ENCODE peak calls at places on chromosomes 2 and 18, in five cellular contexts. U is thyroid gland; G is Caco-2; W is psoas muscle; F is CD4-positive, alpha-beta memory T cell. R is an unnamed sample.
A peak's percentile ranks its signal among the peaks of the same experiment; 100 is the strongest.

GRCh38 chr2:65834062-65834461 is 401.7 kb upstream of the SPRED2 start:
- DNase-seq in U (no peak), G (no peak), W (no peak), F (no peak), R (no peak)

GRCh38 chr18:43661570-43661969 is 384.3 kb upstream of the SYT4 start:
- DNase-seq in U (peak; percentile 4), G (peak; percentile 25), W (no peak), F (no peak), R (peak; percentile 70)

GRCh38 chr2:181810823-181811695 is 80.5 kb upstream of the ITPRID2 start:
- DNase-seq in U (no peak), G (no peak), W (no peak), F (no peak), R (no peak)

GRCh38 chr2:240930096-240930630 is 24.0 kb downstream of the CROCC2 start:
- DNase-seq in U (no peak), G (no peak), W (peak; percentile 39), F (no peak), R (no peak)

GRCh38 chr2:108589786-108590185 is 55.5 kb downstream of the LIMS1 start:
- DNase-seq in U (no peak), G (no peak), W (no peak), F (no peak), R (no peak)

GRCh38 chr2:120999374-121000097 is 263.9 kb downstream of the GLI2 start:
- DNase-seq in U (no peak), G (no peak), W (no peak), F (no peak), R (no peak)

GRCh38 chr2:206442854-206443734 is at the start of gene ADAM23:
- DNase-seq in U (no peak), G (peak; percentile 65), W (peak; percentile 77), F (peak; percentile 54), R (peak; percentile 56)

GRCh38 chr2:205139822-205140612 is 542.3 kb upstream of the NRP2 start:
- DNase-seq in U (peak; percentile 31), G (no peak), W (peak; percentile 50), F (no peak), R (peak; percentile 38)

GRCh38 chr2:43424262-43425207 is 171.3 kb downstream of the THADA start:
- DNase-seq in U (no peak), G (no peak), W (no peak), F (no peak), R (no peak)

GRCh38 chr2:64787698-64788097 is 134.0 kb upstream of the SERTAD2 start:
- DNase-seq in U (no peak), G (no peak), W (no peak), F (no peak), R (no peak)

GRCh38 chr2:133986076-133986837 is 267.6 kb upstream of the MGAT5 start:
- DNase-seq in U (peak; percentile 27), G (no peak), W (no peak), F (no peak), R (no peak)

GRCh38 chr2:230541934-230542380 is 126.0 kb downstream of the SP100 start:
- DNase-seq in U (no peak), G (no peak), W (no peak), F (no peak), R (no peak)

GRCh38 chr2:29202819-29203495 is 87.7 kb downstream of the CLIP4 start:
- DNase-seq in U (no peak), G (no peak), W (no peak), F (no peak), R (no peak)

GRCh38 chr2:46490521-46491141 is 11.3 kb downstream of the TMEM247 start:
- DNase-seq in U (peak; percentile 93), G (no peak), W (peak; percentile 74), F (no peak), R (no peak)

GRCh38 chr2:120501591-120501990 is 155.7 kb downstream of the INHBB start:
- DNase-seq in U (no peak), G (no peak), W (no peak), F (no peak), R (no peak)

GRCh38 chr18:56377161-56377560 is 261.2 kb downstream of the TXNL1 start:
- DNase-seq in U (no peak), G (no peak), W (no peak), F (no peak), R (no peak)

GRCh38 chr2:99448556-99448955 is 41.3 kb downstream of the REV1 start:
- DNase-seq in U (no peak), G (no peak), W (no peak), F (no peak), R (no peak)

GRCh38 chr2:67883316-67884080 is 179.3 kb downstream of the C1D start:
- DNase-seq in U (no peak), G (no peak), W (no peak), F (no peak), R (no peak)

GRCh38 chr18:32919799-32920198 is 147.0 kb upstream of the KLHL14 start:
- DNase-seq in U (peak; percentile 64), G (peak; percentile 39), W (no peak), F (no peak), R (peak; percentile 69)

GRCh38 chr2:160952462-160952861 is 207.8 kb upstream of the TANK start:
- DNase-seq in U (peak; percentile 70), G (no peak), W (peak; percentile 70), F (no peak), R (no peak)

GRCh38 chr2:53865264-53865663 is 5.5 kb upstream of the GPR75 start:
- DNase-seq in U (no peak), G (no peak), W (no peak), F (no peak), R (no peak)

GRCh38 chr2:45769786-45770576 is 118.5 kb downstream of the PRKCE start:
- DNase-seq in U (no peak), G (no peak), W (no peak), F (no peak), R (no peak)

GRCh38 chr2:109470121-109470921 is 143.4 kb downstream of the SEPTIN10 start:
- DNase-seq in U (peak; percentile 71), G (peak; percentile 58), W (no peak), F (no peak), R (no peak)

GRCh38 chr2:226011716-226012115 is 612.2 kb downstream of the NYAP2 start:
- DNase-seq in U (no peak), G (no peak), W (no peak), F (no peak), R (no peak)

GRCh38 chr18:9755110-9755509 is 47.0 kb downstream of the RAB31 start:
- DNase-seq in U (no peak), G (no peak), W (no peak), F (no peak), R (no peak)

GRCh38 chr2:229714736-229715541 is 584 bp upstream of the DNER start:
- DNase-seq in U (peak; percentile 52), G (peak; percentile 53), W (peak; percentile 53), F (peak; percentile 31), R (no peak)

GRCh38 chr2:8172661-8173060 is 509.2 kb upstream of the ID2 start:
- DNase-seq in U (no peak), G (no peak), W (no peak), F (no peak), R (no peak)

GRCh38 chr2:121530210-121530562 is 494 bp upstream of the RNU4ATAC start:
- DNase-seq in U (peak; percentile 80), G (peak; percentile 83), W (peak; percentile 85), F (no peak), R (no peak)

GRCh38 chr2:3780477-3781402 is 77.4 kb downstream of the DCDC2C start:
- DNase-seq in U (peak; percentile 75), G (peak; percentile 54), W (peak; percentile 55), F (peak; percentile 3), R (peak; percentile 48)

GRCh38 chr2:70536517-70537060 is 17.0 kb downstream of the TGFA start:
- DNase-seq in U (no peak), G (no peak), W (no peak), F (no peak), R (no peak)

GRCh38 chr2:74708883-74709282 is 54.8 kb downstream of the SEMA4F start:
- DNase-seq in U (peak; percentile 52), G (no peak), W (peak; percentile 56), F (no peak), R (peak; percentile 5)

GRCh38 chr18:3649559-3650426 is 199.8 kb downstream of the TGIF1 start:
- DNase-seq in U (no peak), G (peak; percentile 73), W (peak; percentile 62), F (no peak), R (no peak)

GRCh38 chr2:238596571-238597551 is 170.1 kb downstream of the ASB1 start:
- DNase-seq in U (peak; percentile 89), G (no peak), W (peak; percentile 85), F (no peak), R (no peak)

GRCh38 chr2:160389875-160390274 is 103.7 kb downstream of the RBMS1 start:
- DNase-seq in U (no peak), G (no peak), W (no peak), F (no peak), R (no peak)

DNA sequence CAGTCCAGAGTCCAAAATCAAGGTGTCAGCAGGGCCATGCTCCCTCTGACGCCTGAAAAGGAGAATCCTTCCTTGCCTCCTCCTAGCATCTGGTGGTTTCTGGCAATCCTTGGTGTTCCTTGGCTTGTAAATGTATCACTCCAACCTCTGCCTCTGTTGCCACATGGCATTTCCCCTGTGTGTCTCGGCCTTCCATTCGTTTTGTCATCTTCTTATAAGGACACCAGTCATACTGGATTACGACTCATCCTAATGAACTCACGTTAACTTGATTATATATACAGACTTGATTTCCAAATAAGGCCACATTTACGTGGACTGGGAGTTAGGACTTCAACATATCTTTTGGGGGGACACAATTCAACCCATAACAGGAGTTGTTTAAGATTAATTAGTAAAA is 15.8 kb downstream of the PMAIP1 start:
- DNase-seq in U (no peak), G (no peak), W (no peak), F (no peak), R (no peak)
- H3K4me1 ChIP-seq in U (peaks cover 9% of the 10 kb centered on the region), G (no peaks in the 10 kb centered on the region), W (no peaks in the 10 kb centered on the region), F (no peaks in the 10 kb centered on the region), R (no peaks in the 10 kb centered on the region)

GRCh38 chr2:38750011-38750792 is 959 bp downstream of the SRSF7 start:
- DNase-seq in U (peak; percentile 69), G (no peak), W (peak; percentile 74), F (no peak), R (no peak)
- H3K4me1 ChIP-seq in U (peaks cover 9% of the 10 kb centered on the region), G (peaks cover 35% of the 10 kb centered on the region), W (peaks cover 32% of the 10 kb centered on the region), F (peaks cover 64% of the 10 kb centered on the region), R (peaks cover 28% of the 10 kb centered on the region)

GRCh38 chr2:147141930-147142329 is 702.9 kb upstream of the ACVR2A start:
- DNase-seq in U (no peak), G (no peak), W (no peak), F (no peak), R (no peak)
- H3K4me1 ChIP-seq in U (no peaks in the 10 kb centered on the region), G (no peaks in the 10 kb centered on the region), W (no peaks in the 10 kb centered on the region), F (no peaks in the 10 kb centered on the region), R (peaks cover 8% of the 10 kb centered on the region)

DNA sequence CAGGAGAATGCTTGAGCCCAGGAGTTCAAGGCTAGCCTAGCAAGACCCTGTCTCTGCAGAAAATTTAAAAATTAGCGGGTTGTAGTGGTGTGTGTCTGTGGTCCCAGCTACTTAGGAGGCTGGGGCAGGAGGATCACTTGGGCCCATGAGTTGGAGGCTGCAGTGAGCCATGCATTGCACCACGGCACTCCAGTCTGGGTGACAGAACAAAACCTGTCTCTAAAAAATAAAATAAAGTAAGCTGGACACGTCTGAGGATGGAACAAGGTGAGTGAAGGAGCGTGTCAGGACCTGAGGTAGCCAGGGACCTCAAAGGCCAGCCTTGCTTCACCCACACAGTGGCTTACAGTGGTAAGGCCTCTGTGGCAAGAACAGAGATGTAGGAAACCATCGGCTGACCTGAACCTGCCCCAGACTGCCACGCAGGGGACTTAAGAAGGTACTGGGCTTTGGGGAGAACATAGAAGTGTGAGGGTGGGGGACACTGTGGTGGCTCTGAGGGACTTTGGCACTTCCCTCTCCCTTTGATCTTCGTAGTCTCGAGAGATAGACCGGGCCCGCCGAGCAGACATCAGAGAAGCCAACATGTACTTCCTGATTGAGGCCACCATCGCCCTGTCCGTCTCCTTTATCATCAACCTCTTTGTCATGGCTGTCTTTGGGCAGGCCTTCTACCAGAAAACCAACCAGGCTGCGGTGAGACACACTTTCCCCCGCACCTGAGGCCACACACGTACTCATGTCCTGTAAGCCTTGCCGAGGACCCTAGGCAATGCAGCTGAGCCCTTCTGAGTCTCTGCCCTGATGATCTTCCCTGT is 7.5 kb downstream of the SLC11A1 start:
- DNase-seq in U (no peak), G (no peak), W (no peak), F (no peak), R (no peak)
- H3K4me1 ChIP-seq in U (no peaks in the 10 kb centered on the region), G (peaks cover 6% of the 10 kb centered on the region), W (no peaks in the 10 kb centered on the region), F (peaks cover 17% of the 10 kb centered on the region), R (no peaks in the 10 kb centered on the region)

R was measured in HAP-1.